ENCODE peak calls at places on chromosomes 2 and 18, in five cellular contexts. U is iPS DF 19.7, J is left ventricle myocardium superior, W is mesothelial cell of epicardium, C is mesenchymal stem cell. K is an unnamed sample.

GRCh38 chr2:161124186-161124585 is 36.0 kb upstream of the TANK start:
- DNase-seq in J (no peak), U (no peak), C (no peak), W (no peak), K (no peak)

GRCh38 chr2:42964444-42965081 is 172.2 kb upstream of the HAAO start:
- DNase-seq in J (peak), U (no peak), W (no peak), C (peak), K (peak)

GRCh38 chr2:127637236-127637630 is 8.7 kb upstream of the GPR17 start:
- DNase-seq in C (no peak), U (no peak), W (no peak), J (peak), K (no peak)

GRCh38 chr2:138235041-138235440 is 266.5 kb upstream of the SPOPL start:
- DNase-seq in J (no peak), W (no peak), U (no peak), C (no peak), K (no peak)

GRCh38 chr2:223944166-223944703 is 900 bp downstream of the WDFY1 start:
- DNase-seq in U (no peak), W (peak), C (peak), J (peak), K (peak)

GRCh38 chr2:204860249-204860648 is 315.0 kb downstream of the PARD3B start:
- DNase-seq in W (no peak), J (no peak), U (no peak), C (no peak), K (no peak)

GRCh38 chr18:63907649-63908048 is at the start of gene SERPINB10:
- DNase-seq in J (no peak), W (no peak), C (peak), U (no peak), K (no peak)

GRCh38 chr18:26085056-26085455 is 5.4 kb downstream of the SS18 start:
- DNase-seq in J (no peak), U (no peak), C (no peak), W (no peak), K (no peak)

GRCh38 chr2:134360750-134361487 is 107.0 kb downstream of the MGAT5 start:
- DNase-seq in U (no peak), W (no peak), J (peak), C (no peak), K (no peak)

GRCh38 chr2:241673797-241674725 is 12.6 kb downstream of the DTYMK start:
- DNase-seq in J (peak), C (no peak), U (no peak), W (no peak), K (peak)